ENCODE peak calls at places on chromosomes 12 and 14, in seven cellular contexts. One of them, this sample, is unnamed.

GRCh38 chr12:3225154-3225795 is 148.1 kb downstream of the TSPAN9 start:
- DNase-seq in KBM-7: no peak
- DNase-seq in AG09309: no peak
- DNase-seq in GM13977: no peak
- DNase-seq in stimulated activated CD8-positive, alpha-beta memory T cell treated with anti-CD3 and anti-CD28 coated beads, Interleukin-15, amount 100 ng/mL, for 24 hours: no peak
- DNase-seq in pons: no peak
- DNase-seq in left cardiac atrium: no peak
- DNase-seq in this sample: no peak

GRCh38 chr12:104604070-104604994 is 147.6 kb downstream of the CHST11 start:
- DNase-seq in pons: peak
- DNase-seq in AG09309: peak
- DNase-seq in GM13977: peak
- DNase-seq in left cardiac atrium: peak
- DNase-seq in stimulated activated CD8-positive, alpha-beta memory T cell treated with anti-CD3 and anti-CD28 coated beads, Interleukin-15, amount 100 ng/mL, for 24 hours: no peak
- DNase-seq in KBM-7: peak
- DNase-seq in this sample: peak

GRCh38 chr12:31521972-31522371 is 69.0 kb downstream of the DENND5B start:
- DNase-seq in left cardiac atrium: no peak
- DNase-seq in KBM-7: no peak
- DNase-seq in AG09309: no peak
- DNase-seq in GM13977: no peak
- DNase-seq in stimulated activated CD8-positive, alpha-beta memory T cell treated with anti-CD3 and anti-CD28 coated beads, Interleukin-15, amount 100 ng/mL, for 24 hours: no peak
- DNase-seq in pons: no peak
- DNase-seq in this sample: no peak

GRCh38 chr14:53517276-53517960 is 364.3 kb upstream of the DDHD1 start:
- DNase-seq in stimulated activated CD8-positive, alpha-beta memory T cell treated with anti-CD3 and anti-CD28 coated beads, Interleukin-15, amount 100 ng/mL, for 24 hours: no peak
- DNase-seq in GM13977: no peak
- DNase-seq in left cardiac atrium: no peak
- DNase-seq in AG09309: peak
- DNase-seq in pons: no peak
- DNase-seq in KBM-7: no peak
- DNase-seq in this sample: no peak

GRCh38 chr12:54981796-54982195 is 2.8 kb downstream of the TESPA1 start:
- DNase-seq in pons: no peak
- DNase-seq in stimulated activated CD8-positive, alpha-beta memory T cell treated with anti-CD3 and anti-CD28 coated beads, Interleukin-15, amount 100 ng/mL, for 24 hours: no peak
- DNase-seq in GM13977: peak
- DNase-seq in AG09309: no peak
- DNase-seq in left cardiac atrium: no peak
- DNase-seq in KBM-7: no peak
- DNase-seq in this sample: no peak

GRCh38 chr14:92846162-92846897 is 52.2 kb downstream of the GOLGA5 start:
- DNase-seq in left cardiac atrium: no peak
- DNase-seq in AG09309: peak
- DNase-seq in stimulated activated CD8-positive, alpha-beta memory T cell treated with anti-CD3 and anti-CD28 coated beads, Interleukin-15, amount 100 ng/mL, for 24 hours: no peak
- DNase-seq in KBM-7: peak
- DNase-seq in GM13977: peak
- DNase-seq in pons: no peak
- DNase-seq in this sample: peak

GRCh38 chr12:51905507-51906438 is 1.5 kb upstream of the ACVRL1 start:
- DNase-seq in GM13977: no peak
- DNase-seq in KBM-7: no peak
- DNase-seq in pons: no peak
- DNase-seq in stimulated activated CD8-positive, alpha-beta memory T cell treated with anti-CD3 and anti-CD28 coated beads, Interleukin-15, amount 100 ng/mL, for 24 hours: no peak
- DNase-seq in left cardiac atrium: peak
- DNase-seq in AG09309: no peak
- DNase-seq in this sample: no peak

GRCh38 chr14:69999246-69999645 is 120.0 kb downstream of the SMOC1 start:
- DNase-seq in pons: no peak
- DNase-seq in left cardiac atrium: peak
- DNase-seq in KBM-7: no peak
- DNase-seq in stimulated activated CD8-positive, alpha-beta memory T cell treated with anti-CD3 and anti-CD28 coated beads, Interleukin-15, amount 100 ng/mL, for 24 hours: no peak
- DNase-seq in GM13977: no peak
- DNase-seq in AG09309: no peak
- DNase-seq in this sample: no peak

GRCh38 chr12:119259483-119259882 is 75.0 kb upstream of the CCDC60 start:
- DNase-seq in AG09309: no peak
- DNase-seq in left cardiac atrium: no peak
- DNase-seq in KBM-7: peak
- DNase-seq in pons: peak
- DNase-seq in stimulated activated CD8-positive, alpha-beta memory T cell treated with anti-CD3 and anti-CD28 coated beads, Interleukin-15, amount 100 ng/mL, for 24 hours: no peak
- DNase-seq in GM13977: no peak
- DNase-seq in this sample: no peak

GRCh38 chr14:68970096-68970612 is 8.9 kb downstream of the ACTN1 start:
- DNase-seq in AG09309: no peak
- DNase-seq in GM13977: no peak
- DNase-seq in stimulated activated CD8-positive, alpha-beta memory T cell treated with anti-CD3 and anti-CD28 coated beads, Interleukin-15, amount 100 ng/mL, for 24 hours: no peak
- DNase-seq in pons: no peak
- DNase-seq in left cardiac atrium: no peak
- DNase-seq in KBM-7: no peak
- DNase-seq in this sample: no peak

GRCh38 chr12:60035835-60036234 is 440.0 kb downstream of the SLC16A7 start:
- DNase-seq in KBM-7: no peak
- DNase-seq in stimulated activated CD8-positive, alpha-beta memory T cell treated with anti-CD3 and anti-CD28 coated beads, Interleukin-15, amount 100 ng/mL, for 24 hours: no peak
- DNase-seq in AG09309: no peak
- DNase-seq in GM13977: no peak
- DNase-seq in left cardiac atrium: no peak
- DNase-seq in pons: no peak
- DNase-seq in this sample: no peak

GRCh38 chr14:61644834-61645233 is 50.5 kb upstream of the HIF1A start:
- DNase-seq in AG09309: no peak
- DNase-seq in stimulated activated CD8-positive, alpha-beta memory T cell treated with anti-CD3 and anti-CD28 coated beads, Interleukin-15, amount 100 ng/mL, for 24 hours: no peak
- DNase-seq in KBM-7: no peak
- DNase-seq in GM13977: peak
- DNase-seq in pons: no peak
- DNase-seq in left cardiac atrium: no peak
- DNase-seq in this sample: no peak

GRCh38 chr14:38868415-38869290 is 234.4 kb downstream of the SEC23A start:
- DNase-seq in AG09309: no peak
- DNase-seq in left cardiac atrium: no peak
- DNase-seq in stimulated activated CD8-positive, alpha-beta memory T cell treated with anti-CD3 and anti-CD28 coated beads, Interleukin-15, amount 100 ng/mL, for 24 hours: no peak
- DNase-seq in pons: no peak
- DNase-seq in KBM-7: no peak
- DNase-seq in GM13977: no peak
- DNase-seq in this sample: no peak

GRCh38 chr12:1882405-1882804 is 36.0 kb downstream of the CACNA2D4 start:
- DNase-seq in pons: no peak
- DNase-seq in AG09309: no peak
- DNase-seq in stimulated activated CD8-positive, alpha-beta memory T cell treated with anti-CD3 and anti-CD28 coated beads, Interleukin-15, amount 100 ng/mL, for 24 hours: no peak
- DNase-seq in KBM-7: no peak
- DNase-seq in GM13977: no peak
- DNase-seq in left cardiac atrium: no peak
- DNase-seq in this sample: no peak

GRCh38 chr12:127060933-127061332 is 1206.0 kb upstream of the TMEM132C start:
- DNase-seq in pons: no peak
- DNase-seq in KBM-7: no peak
- DNase-seq in GM13977: no peak
- DNase-seq in AG09309: no peak
- DNase-seq in left cardiac atrium: no peak
- DNase-seq in stimulated activated CD8-positive, alpha-beta memory T cell treated with anti-CD3 and anti-CD28 coated beads, Interleukin-15, amount 100 ng/mL, for 24 hours: no peak
- DNase-seq in this sample: no peak

GRCh38 chr14:70891741-70892140 is 15.5 kb upstream of the PCNX1 start:
- DNase-seq in GM13977: no peak
- DNase-seq in KBM-7: no peak
- DNase-seq in left cardiac atrium: no peak
- DNase-seq in stimulated activated CD8-positive, alpha-beta memory T cell treated with anti-CD3 and anti-CD28 coated beads, Interleukin-15, amount 100 ng/mL, for 24 hours: no peak
- DNase-seq in pons: no peak
- DNase-seq in AG09309: no peak
- DNase-seq in this sample: no peak

GRCh38 chr14:54699087-54699530 is 132.2 kb downstream of the SAMD4A start:
- DNase-seq in AG09309: no peak
- DNase-seq in left cardiac atrium: no peak
- DNase-seq in pons: no peak
- DNase-seq in stimulated activated CD8-positive, alpha-beta memory T cell treated with anti-CD3 and anti-CD28 coated beads, Interleukin-15, amount 100 ng/mL, for 24 hours: no peak
- DNase-seq in KBM-7: no peak
- DNase-seq in GM13977: no peak
- DNase-seq in this sample: no peak

GRCh38 chr14:54148251-54148650 is 191.6 kb upstream of the BMP4 start:
- DNase-seq in stimulated activated CD8-positive, alpha-beta memory T cell treated with anti-CD3 and anti-CD28 coated beads, Interleukin-15, amount 100 ng/mL, for 24 hours: no peak
- DNase-seq in AG09309: no peak
- DNase-seq in KBM-7: no peak
- DNase-seq in GM13977: no peak
- DNase-seq in left cardiac atrium: no peak
- DNase-seq in pons: no peak
- DNase-seq in this sample: no peak

GRCh38 chr14:76950043-76951020 is 78.2 kb downstream of the IRF2BPL start:
- DNase-seq in AG09309: no peak
- DNase-seq in left cardiac atrium: no peak
- DNase-seq in pons: no peak
- DNase-seq in GM13977: no peak
- DNase-seq in stimulated activated CD8-positive, alpha-beta memory T cell treated with anti-CD3 and anti-CD28 coated beads, Interleukin-15, amount 100 ng/mL, for 24 hours: no peak
- DNase-seq in KBM-7: no peak
- DNase-seq in this sample: no peak

GRCh38 chr12:45338272-45338671 is 122.4 kb downstream of the ANO6 start:
- DNase-seq in KBM-7: no peak
- DNase-seq in left cardiac atrium: no peak
- DNase-seq in pons: no peak
- DNase-seq in GM13977: no peak
- DNase-seq in stimulated activated CD8-positive, alpha-beta memory T cell treated with anti-CD3 and anti-CD28 coated beads, Interleukin-15, amount 100 ng/mL, for 24 hours: no peak
- DNase-seq in AG09309: no peak
- DNase-seq in this sample: no peak

GRCh38 chr14:103693514-103693913 is 21.7 kb downstream of the XRCC3 start:
- DNase-seq in GM13977: no peak
- DNase-seq in pons: no peak
- DNase-seq in left cardiac atrium: no peak
- DNase-seq in stimulated activated CD8-positive, alpha-beta memory T cell treated with anti-CD3 and anti-CD28 coated beads, Interleukin-15, amount 100 ng/mL, for 24 hours: no peak
- DNase-seq in AG09309: no peak
- DNase-seq in KBM-7: no peak
- DNase-seq in this sample: no peak